ENCODE peak calls at places on chromosomes 13 and 19, in five cellular contexts. E is CD4-positive, alpha-beta memory T cell; I is sigmoid colon; K is fibroblast of lung; S is left ventricle myocardium inferior. D is an unnamed sample. For H3K4me1, the result is how much of the 10 kb centered on the place peaks cover.

GRCh38 chr19:52237771-52238400 is 31.5 kb upstream of the ZNF766 start:
- DNase-seq in E (peak), I (peak), K (peak), S (peak), D (peak)

GRCh38 chr19:33683881-33684549 is 62.3 kb downstream of the CHST8 start:
- DNase-seq in E (no peak), I (peak), K (peak), S (no peak), D (peak)

GRCh38 chr13:56706485-56706884 is 434.2 kb upstream of the PRR20A start:
- DNase-seq in E (no peak), I (no peak), K (no peak), S (no peak), D (peak)

GRCh38 chr19:10699650-10700335 is 1.4 kb upstream of the QTRT1 start:
- DNase-seq in E (peak), I (no peak), K (peak), S (no peak), D (peak)

GRCh38 chr19:34832581-34833112 is 59.6 kb upstream of the ZNF599 start:
- DNase-seq in E (no peak), I (no peak), K (no peak), S (no peak), D (no peak)

GRCh38 chr13:51625555-51626345 is 41.5 kb downstream of the WDFY2 start:
- DNase-seq in E (no peak), I (no peak), K (no peak), S (no peak), D (peak)

GRCh38 chr19:27392027-27392632 is 1820.8 kb downstream of the UQCRFS1 start:
- DNase-seq in E (no peak), I (no peak), K (no peak), S (peak), D (no peak)

GRCh38 chr19:33905473-33905936 is 108.8 kb downstream of the KCTD15 start:
- DNase-seq in E (no peak), I (no peak), K (peak), S (peak), D (peak)

GRCh38 chr19:919157-920050 is 2.3 kb downstream of the KISS1R start:
- DNase-seq in E (no peak), I (no peak), K (no peak), S (no peak), D (no peak)

GRCh38 chr13:21389124-21389523 is 70.0 kb downstream of the ZDHHC20 start:
- DNase-seq in E (no peak), I (no peak), K (no peak), S (no peak), D (no peak)

GRCh38 chr13:46578590-46578975 is 25.6 kb downstream of the LRCH1 start:
- DNase-seq in E (no peak), I (no peak), K (no peak), S (no peak), D (no peak)

GRCh38 chr19:35295453-35295791 is 3.5 kb downstream of the MAG start:
- DNase-seq in E (no peak), I (no peak), K (no peak), S (no peak), D (no peak)

GRCh38 chr13:114260818-114261217 is 20.6 kb upstream of the UPF3A start:
- DNase-seq in E (no peak), I (no peak), K (no peak), S (no peak), D (no peak)

GRCh38 chr13:95660981-95661581 is 15.9 kb upstream of the DNAJC3 start:
- DNase-seq in E (peak), I (no peak), K (peak), S (no peak), D (peak)

GRCh38 chr13:108917581-108917980 is 288.2 kb downstream of the MYO16 start:
- DNase-seq in E (no peak), I (no peak), K (peak), S (no peak), D (no peak)

GRCh38 chr13:44837250-44837649 is 152.0 kb downstream of the NUFIP1 start:
- DNase-seq in E (no peak), I (no peak), K (peak), S (no peak), D (peak)

GRCh38 chr19:50007170-50007569 is 18.0 kb downstream of the VRK3 start:
- DNase-seq in E (no peak), I (no peak), K (no peak), S (no peak), D (no peak)

GRCh38 chr19:46289724-46290619 is 6.9 kb upstream of the HIF3A start:
- DNase-seq in E (no peak), I (no peak), K (no peak), S (no peak), D (no peak)

GRCh38 chr19:34325961-34326360 is 39.0 kb upstream of the GPI start:
- DNase-seq in E (no peak), I (no peak), K (no peak), S (no peak), D (peak)

GRCh38 chr19:40433391-40434216 is 7.8 kb upstream of the SERTAD1 start:
- DNase-seq in E (peak), I (peak), K (peak), S (peak), D (peak)

GRCh38 chr13:111399334-111399733 is 78.9 kb downstream of the TEX29 start:
- DNase-seq in E (no peak), I (peak), K (no peak), S (no peak), D (no peak)

GRCh38 chr19:39433480-39434079 is 2.2 kb downstream of the RPS16 start:
- DNase-seq in E (no peak), I (no peak), K (no peak), S (no peak), D (no peak)
- H3K4me1 ChIP-seq in E (under half), I (under half), K (under half), S (half or more), D (under half)

GRCh38 chr13:41054919-41055619 is 6.2 kb upstream of the WBP4 start:
- DNase-seq in E (no peak), I (no peak), K (no peak), S (no peak), D (no peak)

GRCh38 chr13:41054212-41054877 is 7.0 kb upstream of the WBP4 start:
- DNase-seq in E (peak), I (no peak), K (peak), S (no peak), D (peak)

GRCh38 chr13:41056996-41057711 is 4.2 kb upstream of the WBP4 start:
- DNase-seq in E (no peak), I (no peak), K (no peak), S (no peak), D (no peak)

GRCh38 chr13:41058229-41059070 is 2.9 kb upstream of the WBP4 start:
- DNase-seq in E (no peak), I (no peak), K (peak), S (no peak), D (no peak)

DNA sequence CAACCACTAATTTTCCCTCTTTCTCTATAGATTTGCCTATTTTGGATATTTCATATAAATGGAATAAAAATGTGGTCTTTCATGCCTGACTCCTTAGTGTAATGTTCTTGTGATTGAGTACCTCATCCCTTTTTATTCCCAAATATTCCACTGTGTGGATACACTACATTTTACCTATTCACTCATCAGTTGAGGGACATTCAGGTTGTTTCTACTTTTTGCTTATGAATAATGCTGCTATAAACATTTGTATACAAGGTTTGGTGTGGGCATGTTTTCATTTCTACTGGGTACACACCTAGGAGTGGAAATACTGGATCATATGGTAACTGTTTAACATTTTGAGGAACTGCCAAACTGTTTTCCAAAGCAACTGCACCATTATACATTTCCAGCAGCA is 5.1 kb upstream of the WBP4 start:
- DNase-seq in E (no peak), I (no peak), K (no peak), S (no peak), D (no peak)
- H3K4me1 ChIP-seq in E (under half), I (half or more), K (under half), S (half or more), D (under half)

GRCh38 chr13:97243915-97244820 is 22.0 kb downstream of the MBNL2 start:
- DNase-seq in E (no peak), I (no peak), K (no peak), S (no peak), D (peak)
- H3K4me1 ChIP-seq in E (under half), I (half or more), K (under half), S (half or more), D (half or more)

DNA sequence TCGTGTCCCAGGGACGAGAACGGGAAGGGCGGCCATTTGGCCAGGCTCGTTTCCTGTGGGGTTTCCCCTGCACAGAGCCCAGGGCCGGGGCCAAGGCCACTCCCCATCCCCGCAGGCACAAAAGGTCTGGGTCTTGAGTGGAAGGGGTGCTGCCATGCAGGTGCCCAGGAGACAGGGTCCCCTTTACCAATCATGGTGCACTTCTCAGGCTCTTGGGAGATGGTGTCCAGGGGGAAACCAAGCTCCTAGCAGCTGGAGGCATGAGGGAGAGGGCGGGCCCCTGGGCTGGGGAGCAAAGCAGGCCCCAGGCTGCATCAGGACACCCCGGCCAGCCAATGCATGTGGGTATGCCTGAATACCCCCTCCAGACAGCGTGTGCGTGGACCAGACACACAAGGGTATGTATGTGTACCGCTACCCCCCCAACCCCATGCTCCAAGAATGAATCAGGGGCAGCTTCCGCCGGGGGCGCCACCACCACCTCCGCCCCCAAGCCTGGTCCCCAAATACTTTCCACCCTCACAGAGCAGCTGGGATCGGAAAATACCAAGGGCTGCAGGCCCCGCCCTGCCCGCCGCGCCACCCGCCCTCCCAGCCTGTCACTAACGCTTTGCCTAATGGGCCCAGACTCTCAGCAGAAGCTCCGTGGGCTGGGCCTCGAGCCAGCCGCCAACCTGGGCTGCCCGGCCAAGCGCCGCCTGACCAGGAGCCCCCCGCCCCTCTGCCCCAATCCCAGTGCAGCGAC is 37.6 kb upstream of the NANOS3 start:
- DNase-seq in E (peak), I (peak), K (peak), S (peak), D (peak)
- H3K4me1 ChIP-seq in E (half or more), I (half or more), K (under half), S (half or more), D (under half)

GRCh38 chr13:32036131-32036695 is 4.6 kb downstream of the FRY start:
- DNase-seq in E (no peak), I (no peak), K (no peak), S (no peak), D (no peak)

GRCh38 chr13:32035701-32036100 is 4.1 kb downstream of the FRY start:
- DNase-seq in E (no peak), I (no peak), K (no peak), S (no peak), D (no peak)

GRCh38 chr13:32032780-32033179 is 1.2 kb downstream of the FRY start:
- DNase-seq in E (no peak), I (no peak), K (no peak), S (no peak), D (peak)

GRCh38 chr13:32031815-32032345 is 306 bp downstream of the FRY start:
- DNase-seq in E (no peak), I (no peak), K (no peak), S (no peak), D (peak)

DNA sequence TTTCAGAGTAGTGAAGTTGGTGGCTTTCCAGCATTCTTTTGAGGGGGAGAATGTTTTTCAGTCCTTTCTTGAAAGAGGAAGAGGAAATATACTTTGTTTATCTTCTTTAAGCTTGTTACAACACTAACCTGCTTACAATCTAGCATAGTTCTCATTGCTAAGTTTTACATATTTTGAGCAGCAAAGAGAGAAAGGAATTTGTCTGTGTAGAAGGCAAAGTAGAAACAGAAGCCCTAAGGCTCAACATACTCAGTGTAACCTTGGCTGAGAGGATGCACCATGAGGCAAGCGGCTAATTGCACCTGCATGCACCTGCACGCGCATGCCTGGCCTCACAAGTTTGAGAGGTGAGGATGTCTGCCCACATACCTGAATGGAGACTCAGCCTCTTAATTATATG is 2.2 kb downstream of the FRY start:
- DNase-seq in E (no peak), I (no peak), K (no peak), S (no peak), D (peak)
- H3K4me1 ChIP-seq in E (under half), I (half or more), K (under half), S (under half), D (under half)

GRCh38 chr19:2063824-2064223 is 12.8 kb upstream of the MKNK2 start:
- DNase-seq in E (no peak), I (no peak), K (no peak), S (no peak), D (no peak)

GRCh38 chr19:2064395-2064787 is 13.3 kb upstream of the MKNK2 start:
- DNase-seq in E (no peak), I (no peak), K (no peak), S (no peak), D (no peak)

GRCh38 chr19:2061093-2061935 is 10.3 kb upstream of the MKNK2 start:
- DNase-seq in E (peak), I (peak), K (peak), S (peak), D (peak)

GRCh38 chr19:2062770-2063169 is 11.7 kb upstream of the MKNK2 start:
- DNase-seq in E (no peak), I (no peak), K (no peak), S (no peak), D (no peak)

DNA sequence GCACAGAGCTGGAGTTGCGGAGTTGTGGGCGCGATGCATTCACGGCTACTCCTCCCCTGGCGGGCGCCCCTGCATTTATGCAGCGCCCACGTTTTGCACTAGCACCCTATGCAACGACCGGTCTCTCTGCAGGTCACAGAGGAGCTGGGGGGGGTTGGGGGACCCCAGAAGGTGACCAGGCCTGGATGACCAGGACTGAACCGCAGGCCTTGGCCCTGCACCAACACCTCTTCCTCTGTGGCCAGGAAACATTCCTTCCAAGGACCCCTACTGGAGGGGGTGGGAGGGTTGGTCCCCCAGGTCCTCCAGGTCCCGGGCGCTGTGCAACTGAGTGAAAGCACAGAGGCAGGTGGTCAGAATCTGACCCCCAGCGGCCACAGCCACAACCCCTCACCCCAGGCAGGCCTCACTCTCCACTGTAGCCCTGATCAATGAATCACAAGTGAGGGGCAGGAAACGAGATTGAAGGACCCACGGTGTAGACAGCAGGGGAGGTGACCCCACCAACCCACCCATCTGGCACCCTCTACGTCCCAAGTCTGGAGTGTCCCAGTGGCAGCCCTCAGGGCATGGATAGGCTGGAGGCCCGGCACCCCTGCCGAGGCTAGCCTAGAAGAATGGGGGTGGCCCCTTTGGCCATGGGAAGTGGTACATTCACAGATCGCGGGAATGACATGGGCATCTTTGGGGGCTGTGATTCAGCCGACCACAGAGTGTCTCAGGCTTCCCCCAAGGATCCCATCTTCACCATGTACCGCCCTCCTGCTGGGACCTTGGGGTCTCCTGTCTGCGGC is 11.1 kb upstream of the MKNK2 start:
- DNase-seq in E (no peak), I (no peak), K (no peak), S (no peak), D (no peak)
- H3K4me1 ChIP-seq in E (half or more), I (half or more), K (under half), S (half or more), D (under half)

GRCh38 chr19:3378352-3379146 is 12.2 kb downstream of the NFIC start:
- DNase-seq in E (no peak), I (no peak), K (no peak), S (no peak), D (no peak)

GRCh38 chr19:3382460-3383100 is 16.2 kb downstream of the NFIC start:
- DNase-seq in E (no peak), I (no peak), K (no peak), S (no peak), D (no peak)

GRCh38 chr19:3383121-3383722 is 16.8 kb downstream of the NFIC start:
- DNase-seq in E (no peak), I (peak), K (no peak), S (peak), D (no peak)

GRCh38 chr19:3381701-3382372 is 15.5 kb downstream of the NFIC start:
- DNase-seq in E (no peak), I (peak), K (no peak), S (no peak), D (no peak)

GRCh38 chr19:3380829-3381228 is 14.4 kb downstream of the NFIC start:
- DNase-seq in E (no peak), I (no peak), K (no peak), S (no peak), D (no peak)
- H3K4me1 ChIP-seq in E (under half), I (half or more), K (under half), S (half or more), D (under half)

GRCh38 chr19:18839465-18840287 is 7.9 kb downstream of the UPF1 start:
- DNase-seq in E (no peak), I (no peak), K (no peak), S (no peak), D (peak)

GRCh38 chr19:18841400-18841799 is 9.6 kb downstream of the UPF1 start:
- DNase-seq in E (no peak), I (no peak), K (no peak), S (no peak), D (no peak)

GRCh38 chr19:18842166-18842565 is 10.4 kb downstream of the UPF1 start:
- DNase-seq in E (no peak), I (no peak), K (no peak), S (no peak), D (no peak)

GRCh38 chr19:18843960-18844359 is 12.2 kb downstream of the UPF1 start:
- DNase-seq in E (no peak), I (no peak), K (peak), S (no peak), D (no peak)

GRCh38 chr19:18840288-18841260 is 8.8 kb downstream of the UPF1 start:
- DNase-seq in E (no peak), I (no peak), K (no peak), S (no peak), D (no peak)
- H3K4me1 ChIP-seq in E (half or more), I (half or more), K (under half), S (half or more), D (under half)